ENCODE peak calls at places on chromosomes 11 and 22, in four cellular contexts. K, N, V and R are unnamed samples.

GRCh38 chr11:60763692-60764369 is 7.2 kb downstream of the MS4A15 start:
- DNase-seq in K (no peak), V (no peak), N (no peak), R (no peak)

GRCh38 chr22:22098457-22099193 is 116.0 kb upstream of the TOP3B start:
- DNase-seq in V (no peak), N (no peak), K (no peak), R (no peak)

GRCh38 chr11:60710482-60710881 is 11.1 kb downstream of the MS4A8 start:
- DNase-seq in N (no peak), K (no peak), V (no peak), R (no peak)

GRCh38 chr11:2256293-2256913 is 14.0 kb downstream of the ASCL2 start:
- DNase-seq in N (peak; percentile 54), K (no peak), V (no peak), R (no peak)

GRCh38 chr11:47161134-47161854 is 15.4 kb downstream of the ARFGAP2 start:
- DNase-seq in V (peak; percentile 72), K (no peak), N (peak; percentile 78), R (peak; percentile 80)

GRCh38 chr11:77457340-77457739 is 16.6 kb downstream of the PAK1 start:
- DNase-seq in N (no peak), V (no peak), K (no peak), R (no peak)

GRCh38 chr11:68659158-68659921 is 25.0 kb upstream of the GAL start:
- DNase-seq in V (peak; percentile 99), N (peak; percentile 72), K (peak; percentile 50), R (peak; percentile 98)

GRCh38 chr11:65791719-65792213 is 4.9 kb downstream of the OVOL1 start:
- DNase-seq in K (no peak), V (no peak), N (no peak), R (no peak)

GRCh38 chr11:67644472-67645418 is 5.2 kb upstream of the TBX10 start:
- DNase-seq in V (no peak), K (no peak), N (no peak), R (no peak)

GRCh38 chr11:34180045-34180813 is 74.8 kb downstream of the NAT10 start:
- DNase-seq in N (no peak), V (no peak), K (no peak), R (no peak)

GRCh38 chr11:102546923-102547471 is 16.4 kb upstream of the MMP7 start:
- DNase-seq in K (no peak), N (no peak), V (no peak), R (no peak)

GRCh38 chr22:30947821-30948454 is 20.6 kb downstream of the MORC2 start:
- DNase-seq in V (peak; percentile 67), N (peak; percentile 13), K (no peak), R (peak; percentile 73)

GRCh38 chr11:73591050-73591449 is 6.9 kb downstream of the FAM168A start:
- DNase-seq in N (no peak), V (no peak), K (no peak), R (no peak)

GRCh38 chr22:18028817-18029527 is 4.6 kb upstream of the MICAL3 start:
- DNase-seq in K (no peak), N (no peak), V (no peak), R (no peak)

GRCh38 chr22:43007519-43008102 is 7.3 kb downstream of the PACSIN2 start:
- DNase-seq in V (peak; percentile 66), N (no peak), K (no peak), R (peak; percentile 56)

GRCh38 chr22:27075028-27075678 is 417.8 kb downstream of the MIAT start:
- DNase-seq in K (no peak), N (no peak), V (no peak), R (peak; percentile 7)

GRCh38 chr22:42067706-42068350 is 2.8 kb downstream of the NAGA start:
- DNase-seq in N (no peak), K (no peak), V (no peak), R (no peak)

GRCh38 chr11:107116358-107116757 is 98.1 kb upstream of the GUCY1A2 start:
- DNase-seq in N (no peak), K (peak; percentile 54), V (no peak), R (no peak)

GRCh38 chr22:23363683-23364082 is 183.4 kb downstream of the BCR start:
- DNase-seq in N (no peak), K (no peak), V (no peak), R (no peak)

GRCh38 chr11:65442952-65443351 is 20.4 kb downstream of the NEAT1 start:
- DNase-seq in N (no peak), V (peak; percentile 50), K (no peak), R (peak; percentile 57)

GRCh38 chr22:27450448-27450847 is 351.1 kb downstream of the MN1 start:
- DNase-seq in V (no peak), K (no peak), N (no peak), R (no peak)

GRCh38 chr11:3147257-3147619 is 17.9 kb downstream of the OSBPL5 start:
- DNase-seq in N (no peak), K (no peak), V (peak; percentile 48), R (peak; percentile 31)

GRCh38 chr11:76236092-76237026 is 30.1 kb upstream of the WNT11 start:
- DNase-seq in V (peak; percentile 50), K (no peak), N (peak; percentile 72), R (no peak)

GRCh38 chr11:63996512-63996911 is 10.3 kb downstream of the OTUB1 start:
- DNase-seq in N (no peak), K (no peak), V (no peak), R (no peak)

GRCh38 chr11:57480409-57481137 is 20.2 kb downstream of the RTN4RL2 start:
- DNase-seq in N (no peak), V (peak; percentile 58), K (no peak), R (peak; percentile 63)
- TF ChIP-seq CTCF in N (peak; percentile 56), V (peak; percentile 85), K (peak; percentile 86), R (peak; percentile 95)

GRCh38 chr11:122293298-122294023 is 177.4 kb upstream of the BLID start:
- DNase-seq in N (no peak), K (no peak), V (peak; percentile 20), R (peak; percentile 49)
- TF ChIP-seq CTCF in N (no peak), K (peak; percentile 71), V (peak; percentile 22), R (peak; percentile 6)

DNA sequence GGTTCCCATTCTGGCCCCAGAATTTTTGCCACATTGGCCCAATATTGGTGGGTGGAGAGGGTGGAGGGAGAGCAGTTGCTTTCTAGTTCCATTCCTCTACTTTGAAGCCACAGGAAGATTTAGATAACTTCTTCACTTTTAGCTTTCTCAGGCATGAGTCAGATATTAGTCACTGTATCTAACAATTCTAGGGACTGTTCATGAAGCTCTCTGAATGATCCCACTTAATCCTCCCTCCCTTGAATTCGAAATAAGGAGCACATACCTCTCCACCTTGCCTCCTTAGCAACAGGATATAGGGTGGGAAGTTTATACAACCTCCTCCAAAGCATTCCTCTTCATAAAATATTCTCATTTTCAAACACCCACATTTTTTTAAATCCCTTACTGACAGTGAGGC is 13.4 kb downstream of the FSHB start:
- DNase-seq in N (peak; percentile 73), V (peak; percentile 25), K (peak; percentile 6), R (peak; percentile 11)
- TF ChIP-seq CTCF in N (no peak), V (no peak), K (no peak), R (no peak)

DNA sequence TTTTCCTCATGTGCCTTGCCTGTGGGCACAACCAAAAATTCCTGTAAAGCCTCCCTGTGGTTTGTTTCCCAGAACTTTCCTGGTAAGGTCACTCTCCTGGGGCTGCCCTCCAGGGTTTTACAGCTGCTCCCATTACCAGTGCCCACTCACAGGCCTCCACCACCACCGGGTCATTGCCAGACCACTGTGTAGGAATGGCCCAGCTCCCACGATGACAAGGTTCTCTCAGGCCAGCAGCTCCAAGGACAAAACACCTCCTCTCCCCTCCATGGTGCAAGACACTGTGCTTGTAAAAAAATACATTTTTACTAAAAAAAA is 96.1 kb upstream of the AKIP1 start:
- DNase-seq in V (no peak), N (no peak), K (no peak), R (no peak)
- TF ChIP-seq CTCF in V (no peak), N (no peak), K (no peak), R (no peak)